ENCODE peak calls at places on chromosomes 4 and X, in six cellular contexts. One of them, this sample, is unnamed. For H3K27me3, the result is how much of the 10 kb centered on the place peaks cover.

GRCh38 chr4:82785248-82786003 is 13.2 kb downstream of the SCD5 start:
- DNase-seq in thyroid gland: no peak
- DNase-seq in BE2C: no peak
- DNase-seq in lower lobe of right lung: no peak
- DNase-seq in endothelial cell of umbilical vein: peak
- DNase-seq in fibroblast of lung: peak
- DNase-seq in this sample: peak

GRCh38 chrX:45668686-45669443 is 468.2 kb upstream of the DIPK2B start:
- DNase-seq in fibroblast of lung: peak
- DNase-seq in lower lobe of right lung: no peak
- DNase-seq in endothelial cell of umbilical vein: peak
- DNase-seq in thyroid gland: peak
- DNase-seq in BE2C: no peak
- DNase-seq in this sample: no peak

GRCh38 chr4:42512226-42512625 is 114.9 kb downstream of the SHISA3 start:
- DNase-seq in fibroblast of lung: no peak
- DNase-seq in thyroid gland: no peak
- DNase-seq in endothelial cell of umbilical vein: no peak
- DNase-seq in lower lobe of right lung: no peak
- DNase-seq in BE2C: no peak
- DNase-seq in this sample: no peak

GRCh38 chr4:76753814-76754213 is 144.1 kb downstream of the SOWAHB start:
- DNase-seq in lower lobe of right lung: no peak
- DNase-seq in BE2C: no peak
- DNase-seq in endothelial cell of umbilical vein: peak
- DNase-seq in thyroid gland: no peak
- DNase-seq in fibroblast of lung: peak
- DNase-seq in this sample: no peak

GRCh38 chrX:12237771-12238170 is 99.5 kb downstream of the FRMPD4 start:
- DNase-seq in fibroblast of lung: no peak
- DNase-seq in endothelial cell of umbilical vein: no peak
- DNase-seq in BE2C: no peak
- DNase-seq in lower lobe of right lung: no peak
- DNase-seq in thyroid gland: no peak
- DNase-seq in this sample: no peak

GRCh38 chrX:51860679-51861078 is 32.7 kb upstream of the MAGED1 start:
- DNase-seq in BE2C: peak
- DNase-seq in thyroid gland: no peak
- DNase-seq in endothelial cell of umbilical vein: peak
- DNase-seq in fibroblast of lung: peak
- DNase-seq in lower lobe of right lung: no peak
- DNase-seq in this sample: peak

GRCh38 chr4:10013722-10014121 is 7.6 kb downstream of the SLC2A9 start:
- DNase-seq in BE2C: peak
- DNase-seq in thyroid gland: peak
- DNase-seq in fibroblast of lung: no peak
- DNase-seq in endothelial cell of umbilical vein: peak
- DNase-seq in lower lobe of right lung: peak
- DNase-seq in this sample: no peak

GRCh38 chr4:70197842-70198241 is 2.3 kb downstream of the ODAM start:
- DNase-seq in endothelial cell of umbilical vein: no peak
- DNase-seq in fibroblast of lung: peak
- DNase-seq in BE2C: peak
- DNase-seq in thyroid gland: peak
- DNase-seq in lower lobe of right lung: peak
- DNase-seq in this sample: no peak

GRCh38 chr4:5124876-5125275 is 73.6 kb downstream of the STK32B start:
- DNase-seq in fibroblast of lung: no peak
- DNase-seq in lower lobe of right lung: no peak
- DNase-seq in thyroid gland: no peak
- DNase-seq in BE2C: no peak
- DNase-seq in endothelial cell of umbilical vein: no peak
- DNase-seq in this sample: no peak

GRCh38 chrX:130121505-130121800 is 11.2 kb upstream of the ELF4 start:
- DNase-seq in endothelial cell of umbilical vein: no peak
- DNase-seq in thyroid gland: no peak
- DNase-seq in lower lobe of right lung: no peak
- DNase-seq in fibroblast of lung: no peak
- DNase-seq in BE2C: no peak
- DNase-seq in this sample: no peak
- H3K27me3 ChIP-seq in endothelial cell of umbilical vein: under half
- H3K27me3 ChIP-seq in thyroid gland: under half
- H3K27me3 ChIP-seq in lower lobe of right lung: under half
- H3K27me3 ChIP-seq in fibroblast of lung: under half
- H3K27me3 ChIP-seq in BE2C: under half
- H3K27me3 ChIP-seq in this sample: under half

GRCh38 chrX:68807818-68808217 is 21.0 kb upstream of the EFNB1 start:
- DNase-seq in lower lobe of right lung: no peak
- DNase-seq in BE2C: no peak
- DNase-seq in endothelial cell of umbilical vein: peak
- DNase-seq in fibroblast of lung: no peak
- DNase-seq in thyroid gland: no peak
- DNase-seq in this sample: peak
- H3K27me3 ChIP-seq in lower lobe of right lung: under half
- H3K27me3 ChIP-seq in BE2C: under half
- H3K27me3 ChIP-seq in endothelial cell of umbilical vein: under half
- H3K27me3 ChIP-seq in fibroblast of lung: under half
- H3K27me3 ChIP-seq in thyroid gland: under half
- H3K27me3 ChIP-seq in this sample: under half

GRCh38 chr4:153001626-153002025 is 65.5 kb downstream of the FHDC1 start:
- DNase-seq in BE2C: no peak
- DNase-seq in thyroid gland: no peak
- DNase-seq in lower lobe of right lung: no peak
- DNase-seq in fibroblast of lung: no peak
- DNase-seq in endothelial cell of umbilical vein: no peak
- DNase-seq in this sample: no peak

GRCh38 chr4:152999376-153000067 is 63.4 kb downstream of the FHDC1 start:
- DNase-seq in BE2C: no peak
- DNase-seq in fibroblast of lung: no peak
- DNase-seq in lower lobe of right lung: no peak
- DNase-seq in thyroid gland: no peak
- DNase-seq in endothelial cell of umbilical vein: no peak
- DNase-seq in this sample: no peak

GRCh38 chr4:152998861-152999260 is 62.7 kb downstream of the FHDC1 start:
- DNase-seq in lower lobe of right lung: no peak
- DNase-seq in endothelial cell of umbilical vein: no peak
- DNase-seq in BE2C: no peak
- DNase-seq in fibroblast of lung: no peak
- DNase-seq in thyroid gland: no peak
- DNase-seq in this sample: no peak

GRCh38 chr4:153002110-153002509 is 66.0 kb downstream of the FHDC1 start:
- DNase-seq in thyroid gland: no peak
- DNase-seq in endothelial cell of umbilical vein: no peak
- DNase-seq in BE2C: no peak
- DNase-seq in fibroblast of lung: no peak
- DNase-seq in lower lobe of right lung: no peak
- DNase-seq in this sample: no peak

GRCh38 chr4:153000068-153000420 is 63.9 kb downstream of the FHDC1 start:
- DNase-seq in thyroid gland: no peak
- DNase-seq in BE2C: no peak
- DNase-seq in endothelial cell of umbilical vein: no peak
- DNase-seq in lower lobe of right lung: no peak
- DNase-seq in fibroblast of lung: no peak
- DNase-seq in this sample: no peak
- H3K27me3 ChIP-seq in thyroid gland: under half
- H3K27me3 ChIP-seq in BE2C: under half
- H3K27me3 ChIP-seq in endothelial cell of umbilical vein: under half
- H3K27me3 ChIP-seq in lower lobe of right lung: under half
- H3K27me3 ChIP-seq in fibroblast of lung: under half
- H3K27me3 ChIP-seq in this sample: under half

GRCh38 chr4:173527103-173527876 is 2.7 kb downstream of the HAND2 start:
- DNase-seq in lower lobe of right lung: no peak
- DNase-seq in fibroblast of lung: no peak
- DNase-seq in endothelial cell of umbilical vein: no peak
- DNase-seq in BE2C: peak
- DNase-seq in thyroid gland: no peak
- DNase-seq in this sample: no peak

GRCh38 chr4:173531085-173531965 is 1.3 kb upstream of the HAND2 start:
- DNase-seq in thyroid gland: no peak
- DNase-seq in endothelial cell of umbilical vein: no peak
- DNase-seq in lower lobe of right lung: no peak
- DNase-seq in BE2C: peak
- DNase-seq in fibroblast of lung: no peak
- DNase-seq in this sample: no peak

GRCh38 chr4:173528378-173529321 is 1.4 kb downstream of the HAND2 start:
- DNase-seq in fibroblast of lung: no peak
- DNase-seq in endothelial cell of umbilical vein: no peak
- DNase-seq in thyroid gland: no peak
- DNase-seq in lower lobe of right lung: no peak
- DNase-seq in BE2C: peak
- DNase-seq in this sample: peak

GRCh38 chr4:173530326-173531062 is 465 bp upstream of the HAND2 start:
- DNase-seq in endothelial cell of umbilical vein: no peak
- DNase-seq in thyroid gland: no peak
- DNase-seq in BE2C: no peak
- DNase-seq in lower lobe of right lung: no peak
- DNase-seq in fibroblast of lung: no peak
- DNase-seq in this sample: no peak

GRCh38 chr4:173529505-173530325 is at the start of gene HAND2:
- DNase-seq in endothelial cell of umbilical vein: no peak
- DNase-seq in BE2C: peak
- DNase-seq in lower lobe of right lung: no peak
- DNase-seq in fibroblast of lung: peak
- DNase-seq in thyroid gland: no peak
- DNase-seq in this sample: peak
- H3K27me3 ChIP-seq in endothelial cell of umbilical vein: half or more
- H3K27me3 ChIP-seq in BE2C: under half
- H3K27me3 ChIP-seq in lower lobe of right lung: half or more
- H3K27me3 ChIP-seq in fibroblast of lung: half or more
- H3K27me3 ChIP-seq in thyroid gland: half or more
- H3K27me3 ChIP-seq in this sample: under half

DNA sequence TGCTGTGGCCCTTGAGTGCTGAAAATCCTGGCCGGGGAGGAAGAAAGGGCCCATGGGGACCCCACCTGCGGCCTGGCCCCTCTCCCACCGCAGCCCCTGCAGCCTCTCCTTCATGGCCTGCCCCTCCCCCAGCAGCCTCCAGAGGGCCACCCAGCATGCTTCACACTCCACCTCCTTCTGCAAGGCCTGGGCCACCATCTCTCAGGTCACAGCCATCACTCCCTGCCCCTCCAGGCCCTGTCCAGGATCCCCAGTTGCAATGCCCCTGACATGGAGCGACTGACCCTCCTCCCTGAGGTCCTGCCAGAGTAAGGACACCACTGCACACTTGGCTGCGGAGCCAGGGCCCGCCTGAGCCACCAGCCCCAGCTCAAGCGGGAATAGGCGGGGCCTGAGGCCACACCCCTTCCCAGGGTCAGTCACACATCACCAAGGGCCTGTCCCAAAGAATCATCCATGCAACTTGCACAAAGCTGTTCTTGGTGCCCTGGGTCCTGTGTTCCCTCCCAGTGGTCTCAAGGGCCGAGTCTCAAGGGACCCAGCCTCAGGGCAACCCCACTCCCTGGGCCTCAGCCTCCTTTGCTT is 32.9 kb downstream of the CCNQ start:
- DNase-seq in endothelial cell of umbilical vein: no peak
- DNase-seq in fibroblast of lung: no peak
- DNase-seq in lower lobe of right lung: no peak
- DNase-seq in BE2C: peak
- DNase-seq in thyroid gland: no peak
- DNase-seq in this sample: no peak
- H3K27me3 ChIP-seq in endothelial cell of umbilical vein: under half
- H3K27me3 ChIP-seq in fibroblast of lung: under half
- H3K27me3 ChIP-seq in lower lobe of right lung: under half
- H3K27me3 ChIP-seq in BE2C: under half
- H3K27me3 ChIP-seq in thyroid gland: under half
- H3K27me3 ChIP-seq in this sample: under half

This sample was measured in HAP-1.